ENCODE peak calls at places on chromosomes 12 and 14, in five cellular contexts. One of them, this sample, is unnamed.

GRCh38 chr12:124779161-124780141 is 84.2 kb downstream of the SCARB1 start:
- DNase-seq in mammary epithelial cell: no peak
- DNase-seq in coronary artery: no peak
- DNase-seq in lower leg skin: no peak
- DNase-seq in tibial nerve: no peak
- DNase-seq in this sample: no peak

GRCh38 chr12:127494961-127495915 is 771.7 kb upstream of the TMEM132C start:
- DNase-seq in mammary epithelial cell: no peak
- DNase-seq in coronary artery: no peak
- DNase-seq in lower leg skin: no peak
- DNase-seq in tibial nerve: no peak
- DNase-seq in this sample: no peak

GRCh38 chr12:54388214-54389138 is 3.9 kb upstream of the ZNF385A start:
- DNase-seq in mammary epithelial cell: no peak
- DNase-seq in coronary artery: no peak
- DNase-seq in lower leg skin: no peak
- DNase-seq in tibial nerve: no peak
- DNase-seq in this sample: no peak

GRCh38 chr12:46209914-46210834 is 58.7 kb downstream of the SLC38A1 start:
- DNase-seq in mammary epithelial cell: peak; percentile 96
- DNase-seq in coronary artery: no peak
- DNase-seq in lower leg skin: no peak
- DNase-seq in tibial nerve: no peak
- DNase-seq in this sample: no peak

GRCh38 chr14:53128706-53129105 is 24.4 kb downstream of the DDHD1 start:
- DNase-seq in mammary epithelial cell: no peak
- DNase-seq in coronary artery: no peak
- DNase-seq in lower leg skin: no peak
- DNase-seq in tibial nerve: no peak
- DNase-seq in this sample: no peak

GRCh38 chr14:69260979-69261605 is 1.1 kb downstream of the GALNT16 start:
- DNase-seq in mammary epithelial cell: no peak
- DNase-seq in coronary artery: no peak
- DNase-seq in lower leg skin: peak; percentile 88
- DNase-seq in tibial nerve: no peak
- DNase-seq in this sample: no peak

GRCh38 chr14:90750191-90750590 is 66.0 kb downstream of the TTC7B start:
- DNase-seq in mammary epithelial cell: no peak
- DNase-seq in coronary artery: no peak
- DNase-seq in lower leg skin: no peak
- DNase-seq in tibial nerve: no peak
- DNase-seq in this sample: no peak

GRCh38 chr14:99628832-99629618 is 15.9 kb upstream of the HHIPL1 start:
- DNase-seq in mammary epithelial cell: peak; percentile 51
- DNase-seq in coronary artery: peak; percentile 82
- DNase-seq in lower leg skin: peak; percentile 94
- DNase-seq in tibial nerve: peak; percentile 71
- DNase-seq in this sample: peak; percentile 90

GRCh38 chr12:9922429-9922828 is 9.7 kb downstream of the CLEC2A start:
- DNase-seq in mammary epithelial cell: no peak
- DNase-seq in coronary artery: no peak
- DNase-seq in lower leg skin: no peak
- DNase-seq in tibial nerve: no peak
- DNase-seq in this sample: no peak

GRCh38 chr14:75069021-75069810 is at the start of gene ZC2HC1C:
- DNase-seq in mammary epithelial cell: peak; percentile 78
- DNase-seq in coronary artery: peak; percentile 98
- DNase-seq in lower leg skin: peak; percentile 99
- DNase-seq in tibial nerve: peak; percentile 93
- DNase-seq in this sample: peak; percentile 93

GRCh38 chr14:32724864-32725550 is 213.7 kb upstream of the NPAS3 start:
- DNase-seq in mammary epithelial cell: peak; percentile 40
- DNase-seq in coronary artery: no peak
- DNase-seq in lower leg skin: no peak
- DNase-seq in tibial nerve: no peak
- DNase-seq in this sample: peak; percentile 89

GRCh38 chr12:93776581-93777018 is 99.4 kb downstream of the CRADD start:
- DNase-seq in mammary epithelial cell: peak; percentile 16
- DNase-seq in coronary artery: no peak
- DNase-seq in lower leg skin: no peak
- DNase-seq in tibial nerve: no peak
- DNase-seq in this sample: no peak

GRCh38 chr12:108173160-108173559 is 44.1 kb downstream of the WSCD2 start:
- DNase-seq in mammary epithelial cell: no peak
- DNase-seq in coronary artery: no peak
- DNase-seq in lower leg skin: peak; percentile 56
- DNase-seq in tibial nerve: no peak
- DNase-seq in this sample: no peak

GRCh38 chr12:5076761-5077160 is 33.1 kb downstream of the KCNA5 start:
- DNase-seq in mammary epithelial cell: no peak
- DNase-seq in coronary artery: peak; percentile 73
- DNase-seq in lower leg skin: no peak
- DNase-seq in tibial nerve: no peak
- DNase-seq in this sample: no peak

GRCh38 chr14:24430682-24431568 is 1.2 kb downstream of the KHNYN start:
- DNase-seq in mammary epithelial cell: peak; percentile 58
- DNase-seq in coronary artery: no peak
- DNase-seq in lower leg skin: no peak
- DNase-seq in tibial nerve: no peak
- DNase-seq in this sample: no peak

GRCh38 chr12:119692410-119692809 is 24.5 kb downstream of the PRKAB1 start:
- DNase-seq in mammary epithelial cell: no peak
- DNase-seq in coronary artery: no peak
- DNase-seq in lower leg skin: no peak
- DNase-seq in tibial nerve: no peak
- DNase-seq in this sample: no peak

GRCh38 chr12:2052861-2053674 is at the start of gene CACNA1C:
- DNase-seq in mammary epithelial cell: peak; percentile 43
- DNase-seq in coronary artery: no peak
- DNase-seq in lower leg skin: peak; percentile 86
- DNase-seq in tibial nerve: no peak
- DNase-seq in this sample: peak; percentile 91

GRCh38 chr14:100534528-100535286 is 52.5 kb downstream of the BEGAIN start:
- DNase-seq in mammary epithelial cell: no peak
- DNase-seq in coronary artery: no peak
- DNase-seq in lower leg skin: peak; percentile 73
- DNase-seq in tibial nerve: peak; percentile 3
- DNase-seq in this sample: peak; percentile 77

GRCh38 chr14:52906141-52906601 is 44.7 kb downstream of the FERMT2 start:
- DNase-seq in mammary epithelial cell: peak; percentile 83
- DNase-seq in coronary artery: no peak
- DNase-seq in lower leg skin: no peak
- DNase-seq in tibial nerve: no peak
- DNase-seq in this sample: no peak

GRCh38 chr12:1103632-1104031 is 112.6 kb downstream of the ERC1 start:
- DNase-seq in mammary epithelial cell: no peak
- DNase-seq in coronary artery: no peak
- DNase-seq in lower leg skin: no peak
- DNase-seq in tibial nerve: no peak
- DNase-seq in this sample: no peak

GRCh38 chr12:120538281-120539156 is 4.4 kb downstream of the RNF10 start:
- DNase-seq in mammary epithelial cell: peak; percentile 74
- DNase-seq in coronary artery: peak; percentile 80
- DNase-seq in lower leg skin: no peak
- DNase-seq in tibial nerve: no peak
- DNase-seq in this sample: no peak

GRCh38 chr12:59699408-59700144 is 103.7 kb downstream of the SLC16A7 start:
- DNase-seq in mammary epithelial cell: peak; percentile 65
- DNase-seq in coronary artery: no peak
- DNase-seq in lower leg skin: no peak
- DNase-seq in tibial nerve: no peak
- DNase-seq in this sample: no peak

GRCh38 chr12:46473634-46474201 is 101.1 kb upstream of the SLC38A2 start:
- DNase-seq in mammary epithelial cell: peak; percentile 83
- DNase-seq in coronary artery: peak; percentile 81
- DNase-seq in lower leg skin: no peak
- DNase-seq in tibial nerve: peak; percentile 57
- DNase-seq in this sample: peak; percentile 85

GRCh38 chr14:24705840-24706239 is 71.8 kb upstream of the GZMB start:
- DNase-seq in mammary epithelial cell: no peak
- DNase-seq in coronary artery: no peak
- DNase-seq in lower leg skin: no peak
- DNase-seq in tibial nerve: no peak
- DNase-seq in this sample: no peak

GRCh38 chr12:68825569-68826217 is 17.7 kb downstream of the MDM2 start:
- DNase-seq in mammary epithelial cell: no peak
- DNase-seq in coronary artery: no peak
- DNase-seq in lower leg skin: no peak
- DNase-seq in tibial nerve: no peak
- DNase-seq in this sample: no peak

GRCh38 chr12:47576256-47576655 is 129.6 kb downstream of the RPAP3 start:
- DNase-seq in mammary epithelial cell: no peak
- DNase-seq in coronary artery: no peak
- DNase-seq in lower leg skin: no peak
- DNase-seq in tibial nerve: no peak
- DNase-seq in this sample: no peak

GRCh38 chr12:116366824-116367223 is 89.3 kb upstream of the MED13L start:
- DNase-seq in mammary epithelial cell: no peak
- DNase-seq in coronary artery: no peak
- DNase-seq in lower leg skin: no peak
- DNase-seq in tibial nerve: no peak
- DNase-seq in this sample: no peak

GRCh38 chr12:116370004-116370404 is 92.5 kb upstream of the MED13L start:
- DNase-seq in mammary epithelial cell: no peak
- DNase-seq in coronary artery: no peak
- DNase-seq in lower leg skin: no peak
- DNase-seq in tibial nerve: no peak
- DNase-seq in this sample: no peak

GRCh38 chr12:116366456-116366776 is 88.9 kb upstream of the MED13L start:
- DNase-seq in mammary epithelial cell: no peak
- DNase-seq in coronary artery: no peak
- DNase-seq in lower leg skin: no peak
- DNase-seq in tibial nerve: no peak
- DNase-seq in this sample: no peak

GRCh38 chr12:116370886-116371580 is 93.5 kb upstream of the MED13L start:
- DNase-seq in mammary epithelial cell: no peak
- DNase-seq in coronary artery: no peak
- DNase-seq in lower leg skin: no peak
- DNase-seq in tibial nerve: no peak
- DNase-seq in this sample: no peak

DNA sequence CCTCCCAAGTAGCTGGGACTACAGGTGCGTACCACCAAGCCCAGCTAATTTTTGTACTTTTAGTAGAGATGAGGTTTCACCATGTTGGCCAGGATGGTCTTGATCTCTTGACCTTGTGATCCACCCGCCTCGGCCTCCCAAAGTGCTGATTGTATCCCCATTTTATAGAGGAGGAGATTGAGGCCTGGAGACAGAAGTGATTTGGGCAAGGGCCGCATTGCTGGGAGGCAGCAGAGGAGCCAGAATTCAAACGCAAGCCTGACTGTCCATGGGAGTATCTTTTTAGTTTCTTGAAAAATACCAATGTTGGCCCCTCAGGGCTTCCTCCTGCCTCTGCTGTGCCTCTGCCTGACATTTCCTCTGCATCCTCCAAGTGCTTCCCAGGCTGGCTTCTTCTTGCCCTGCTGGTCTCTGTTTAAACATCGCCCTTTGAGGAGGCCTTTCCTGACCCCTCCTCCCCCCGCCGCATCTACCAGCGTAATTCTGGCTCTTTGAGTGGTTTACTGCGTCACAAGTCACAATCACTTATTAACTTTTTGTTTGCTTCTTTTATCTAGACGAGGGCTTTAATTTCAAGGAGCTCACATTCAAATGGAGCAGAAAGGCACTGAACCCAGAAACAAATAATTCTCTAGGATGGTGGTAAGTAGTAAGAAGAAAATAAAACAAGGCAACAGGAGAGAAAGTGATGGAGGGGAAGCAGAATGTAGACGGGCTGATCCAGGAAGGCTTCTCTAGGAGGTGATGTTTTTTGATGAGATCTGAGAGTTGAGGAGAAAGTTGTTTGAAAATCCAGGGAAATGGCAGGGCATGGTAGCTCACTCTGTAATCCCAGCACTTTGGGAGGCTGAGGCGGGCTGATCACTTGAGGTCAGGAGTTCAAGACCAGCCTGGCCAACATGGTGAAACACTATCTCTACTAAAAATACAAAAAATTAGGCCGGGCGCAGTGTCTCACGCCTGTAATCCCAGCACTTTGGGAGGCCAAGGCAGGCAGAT is 91.0 kb upstream of the MED13L start:
- DNase-seq in mammary epithelial cell: no peak
- DNase-seq in coronary artery: no peak
- DNase-seq in lower leg skin: no peak
- DNase-seq in tibial nerve: no peak
- DNase-seq in this sample: no peak
- TF ChIP-seq CTCF in mammary epithelial cell: no peak
- TF ChIP-seq CTCF in coronary artery: no peak
- TF ChIP-seq CTCF in lower leg skin: no peak
- TF ChIP-seq CTCF in tibial nerve: no peak
- TF ChIP-seq CTCF in this sample: no peak

GRCh38 chr12:7907009-7907408 is 29.0 kb downstream of the SLC2A3 start:
- DNase-seq in mammary epithelial cell: no peak
- DNase-seq in coronary artery: no peak
- DNase-seq in lower leg skin: peak; percentile 49
- DNase-seq in tibial nerve: peak; percentile 50
- DNase-seq in this sample: no peak
- TF ChIP-seq CTCF in mammary epithelial cell: no peak
- TF ChIP-seq CTCF in coronary artery: no peak
- TF ChIP-seq CTCF in lower leg skin: no peak
- TF ChIP-seq CTCF in tibial nerve: no peak
- TF ChIP-seq CTCF in this sample: peak; percentile 47

GRCh38 chr12:40312982-40313576 is 88.3 kb downstream of the LRRK2 start:
- DNase-seq in mammary epithelial cell: no peak
- DNase-seq in coronary artery: no peak
- DNase-seq in lower leg skin: no peak
- DNase-seq in tibial nerve: no peak
- DNase-seq in this sample: no peak
- TF ChIP-seq CTCF in mammary epithelial cell: peak; percentile 66
- TF ChIP-seq CTCF in coronary artery: peak; percentile 21
- TF ChIP-seq CTCF in lower leg skin: no peak
- TF ChIP-seq CTCF in tibial nerve: peak; percentile 25
- TF ChIP-seq CTCF in this sample: peak; percentile 47

GRCh38 chr12:14558377-14559051 is 9.2 kb downstream of the PLBD1 start:
- DNase-seq in mammary epithelial cell: no peak
- DNase-seq in coronary artery: no peak
- DNase-seq in lower leg skin: no peak
- DNase-seq in tibial nerve: no peak
- DNase-seq in this sample: no peak
- TF ChIP-seq CTCF in mammary epithelial cell: no peak
- TF ChIP-seq CTCF in coronary artery: no peak
- TF ChIP-seq CTCF in lower leg skin: no peak
- TF ChIP-seq CTCF in tibial nerve: no peak
- TF ChIP-seq CTCF in this sample: no peak

DNA sequence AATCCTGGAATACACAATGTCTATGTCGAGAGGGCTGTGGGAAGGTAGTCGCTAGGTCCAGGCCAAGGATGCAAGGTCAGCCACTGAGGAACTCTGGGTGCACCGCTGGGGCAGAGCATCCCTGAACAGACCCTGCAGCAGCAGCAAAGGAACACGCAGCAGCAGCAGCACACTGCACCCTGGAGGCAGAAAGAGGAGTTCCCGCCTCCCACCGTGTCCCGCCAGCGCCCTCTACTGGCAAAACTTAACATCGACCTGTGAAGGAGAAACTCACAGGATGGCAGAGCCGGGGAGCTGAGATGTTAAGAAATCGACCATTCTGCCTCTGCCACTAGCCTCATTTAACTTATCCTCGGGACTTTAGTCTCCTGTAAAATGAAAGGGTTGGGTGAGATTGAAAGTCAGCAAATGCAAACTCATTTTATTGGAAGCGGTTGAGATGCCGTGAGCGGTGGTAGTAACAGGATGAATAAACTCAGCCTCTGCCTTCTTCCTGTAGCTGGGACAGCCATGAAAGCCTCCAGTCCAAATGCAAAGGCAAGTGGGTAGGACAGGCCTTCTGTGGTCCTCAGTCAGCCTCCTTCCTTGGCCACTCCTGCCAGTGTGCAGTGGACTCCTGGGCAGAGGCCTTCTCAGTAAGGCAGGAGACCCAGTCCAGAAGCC is 45.6 kb downstream of the STAB2 start:
- DNase-seq in mammary epithelial cell: peak; percentile 70
- DNase-seq in coronary artery: no peak
- DNase-seq in lower leg skin: peak; percentile 89
- DNase-seq in tibial nerve: no peak
- DNase-seq in this sample: no peak
- TF ChIP-seq CTCF in mammary epithelial cell: peak; percentile 100
- TF ChIP-seq CTCF in coronary artery: no peak
- TF ChIP-seq CTCF in lower leg skin: no peak
- TF ChIP-seq CTCF in tibial nerve: peak; percentile 23
- TF ChIP-seq CTCF in this sample: peak; percentile 63